ENCODE peak calls at places on chromosomes 11 and 22, in eight cellular contexts. I is activated CD8-positive, alpha-beta memory T cell treated with anti-CD3 and anti-CD28 coated beads for 48 hours; Z is astrocyte of the hippocampus; R is fibroblast of lung; D is sciatic nerve; T is NCI-H146; X is heart right ventricle; V is NCI-H1092. Q is an unnamed sample.

GRCh38 chr22:38221908-38222796 is 20.4 kb downstream of the MAFF start:
- DNase-seq in D (peak), R (no peak), Z (no peak), V (no peak), X (no peak), T (no peak), I (no peak), Q (no peak)

GRCh38 chr11:116053538-116053919 is 549.3 kb upstream of the CADM1 start:
- DNase-seq in Z (no peak), X (no peak), V (peak), T (peak), I (no peak), D (no peak), R (no peak), Q (no peak)

GRCh38 chr22:32539631-32540449 is 65.2 kb downstream of the FBXO7 start:
- DNase-seq in R (peak), I (no peak), D (no peak), Z (peak), T (no peak), X (no peak), V (no peak), Q (no peak)

GRCh38 chr22:46454910-46455269 is 82.5 kb downstream of the CELSR1 start:
- DNase-seq in D (no peak), Z (peak), T (no peak), I (no peak), R (peak), X (no peak), V (no peak), Q (no peak)

GRCh38 chr11:71446942-71447688 is 1.1 kb downstream of the DHCR7 start:
- DNase-seq in T (peak), I (no peak), X (no peak), V (no peak), D (no peak), R (peak), Z (peak), Q (no peak)

GRCh38 chr11:31050061-31050790 is 319.3 kb downstream of the DCDC1 start:
- DNase-seq in D (no peak), V (peak), I (no peak), Z (no peak), R (no peak), X (no peak), T (peak), Q (no peak)

GRCh38 chr11:11880179-11880578 is 38.4 kb downstream of the USP47 start:
- DNase-seq in T (no peak), R (no peak), D (no peak), I (no peak), Z (no peak), X (no peak), V (no peak), Q (no peak)

GRCh38 chr11:74055938-74056337 is 47.1 kb upstream of the UCP3 start:
- DNase-seq in D (no peak), T (peak), I (no peak), Z (peak), R (peak), X (no peak), V (no peak), Q (no peak)

GRCh38 chr11:36019722-36020121 is 75.9 kb downstream of the LDLRAD3 start:
- DNase-seq in I (no peak), Z (no peak), T (no peak), X (no peak), R (no peak), V (no peak), D (no peak), Q (no peak)